ENCODE peak calls at places on chromosome 2, in nine cellular contexts. W, K, J, F, G, I, T, H and M are unnamed samples.

GRCh38 chr2:57656198-57656597 is 390.4 kb upstream of the VRK2 start:
- DNase-seq in K (no peak), T (no peak), F (no peak), W (no peak), J (no peak), H (no peak), G (no peak), I (no peak), M (no peak)

GRCh38 chr2:9763356-9764152 is 79.7 kb upstream of the TAF1B start:
- DNase-seq in J (no peak), I (no peak), W (no peak), F (peak), G (no peak), K (peak), H (peak), T (no peak), M (no peak)

GRCh38 chr2:65991332-65991731 is 443.6 kb upstream of the MEIS1 start:
- DNase-seq in J (no peak), G (no peak), H (no peak), I (no peak), K (no peak), F (no peak), W (no peak), T (no peak), M (no peak)

GRCh38 chr2:27498975-27499374 is 2.3 kb downstream of the GCKR start:
- DNase-seq in K (no peak), T (no peak), W (no peak), H (no peak), J (no peak), F (no peak), I (no peak), G (no peak), M (no peak)

GRCh38 chr2:86675611-86676015 is 44.5 kb upstream of the RMND5A start:
- DNase-seq in K (no peak), J (no peak), G (no peak), W (no peak), T (no peak), I (no peak), H (no peak), F (peak), M (no peak)

GRCh38 chr2:109513749-109514588 is 99.8 kb downstream of the SEPTIN10 start:
- DNase-seq in K (peak), T (peak), W (peak), I (peak), J (no peak), F (no peak), G (peak), H (no peak), M (no peak)

GRCh38 chr2:38264649-38265322 is 112.3 kb downstream of the ATL2 start:
- DNase-seq in K (peak), H (no peak), G (no peak), J (no peak), T (no peak), W (no peak), F (no peak), I (no peak), M (no peak)

GRCh38 chr2:233201271-233202013 is 50.0 kb upstream of the ATG16L1 start:
- DNase-seq in T (no peak), W (no peak), I (no peak), K (no peak), G (no peak), F (no peak), J (no peak), H (no peak), M (no peak)

GRCh38 chr2:222900354-222900753 is 39.5 kb downstream of the ACSL3 start:
- DNase-seq in T (no peak), H (no peak), F (no peak), W (peak), G (peak), I (no peak), K (no peak), J (no peak), M (no peak)

GRCh38 chr2:154048905-154049304 is 177.2 kb downstream of the GALNT13 start:
- DNase-seq in H (no peak), I (no peak), F (no peak), T (no peak), W (no peak), G (no peak), K (no peak), J (no peak), M (no peak)

GRCh38 chr2:156435725-156436476 is at the start of gene GPD2:
- DNase-seq in F (peak), G (peak), T (peak), I (peak), W (peak), H (peak), J (peak), K (peak), M (no peak)

GRCh38 chr2:14633451-14634211 is 1.1 kb downstream of the LRATD1 start:
- DNase-seq in G (no peak), K (no peak), T (no peak), F (no peak), I (no peak), J (no peak), W (no peak), H (peak), M (no peak)

GRCh38 chr2:127081826-127082633 is 24.9 kb downstream of the BIN1 start:
- DNase-seq in W (no peak), H (no peak), K (no peak), I (no peak), F (peak), G (no peak), J (peak), T (no peak), M (no peak)

GRCh38 chr2:214987261-214987660 is 151.2 kb downstream of the ABCA12 start:
- DNase-seq in H (no peak), J (no peak), F (no peak), I (peak), K (peak), G (peak), W (no peak), T (no peak), M (no peak)

GRCh38 chr2:160005476-160005875 is 56.9 kb downstream of the PLA2R1 start:
- DNase-seq in T (no peak), F (no peak), W (no peak), K (no peak), J (no peak), H (no peak), I (no peak), G (no peak), M (no peak)

GRCh38 chr2:55839182-55839819 is 84.3 kb downstream of the EFEMP1 start:
- DNase-seq in I (no peak), K (peak), W (no peak), G (peak), F (no peak), T (no peak), H (no peak), J (no peak), M (no peak)

GRCh38 chr2:127586136-127586535 is 50.7 kb downstream of the MYO7B start:
- DNase-seq in W (no peak), T (no peak), F (no peak), H (no peak), K (no peak), J (no peak), I (no peak), G (no peak), M (no peak)

GRCh38 chr2:207484444-207485391 is 45.0 kb upstream of the CREB1 start:
- DNase-seq in T (no peak), G (no peak), I (no peak), H (no peak), J (no peak), W (no peak), F (no peak), K (no peak), M (no peak)

GRCh38 chr2:110858993-110859770 is 126.8 kb downstream of the ACOXL start:
- DNase-seq in T (no peak), H (no peak), F (no peak), I (no peak), J (no peak), G (no peak), W (no peak), K (no peak), M (no peak)

GRCh38 chr2:165462433-165462832 is 7.1 kb upstream of the CSRNP3 start:
- DNase-seq in J (no peak), T (no peak), H (no peak), F (no peak), K (no peak), W (no peak), I (no peak), G (no peak), M (no peak)

GRCh38 chr2:175600024-175600831 is 401.8 kb downstream of the LNPK start:
- DNase-seq in K (peak), T (peak), F (no peak), J (no peak), I (peak), H (no peak), G (peak), W (peak), M (no peak)